ENCODE peak calls at places on chromosomes 2 and 18, in five cellular contexts. A is DND-41, V is HCT116, D is neural progenitor cell, E is astrocyte. R is an unnamed sample.

GRCh38 chr2:158457092-158457825 is 507 bp downstream of the PKP4 start:
- DNase-seq in E (peak), D (peak), A (peak), V (no peak), R (peak)

GRCh38 chr18:12408247-12408869 is 629 bp downstream of the PRELID3A start:
- DNase-seq in V (no peak), E (peak), A (no peak), D (no peak), R (peak)

GRCh38 chr2:239150125-239151011 is 250.5 kb downstream of the HDAC4 start:
- DNase-seq in D (no peak), E (no peak), V (no peak), A (no peak), R (no peak)

GRCh38 chr2:166246901-166247300 is 119.1 kb upstream of the SCN1A start:
- DNase-seq in A (no peak), D (no peak), V (no peak), E (no peak), R (peak)

GRCh38 chr18:25229080-25229479 is 122.9 kb downstream of the ZNF521 start:
- DNase-seq in V (no peak), E (peak), D (no peak), A (no peak), R (peak)

GRCh38 chr2:11758639-11759038 is 12.2 kb downstream of the LPIN1 start:
- DNase-seq in D (no peak), V (no peak), A (no peak), E (no peak), R (no peak)

GRCh38 chr18:79664525-79665125 is 15.0 kb upstream of the CTDP1 start:
- DNase-seq in D (no peak), A (no peak), E (peak), V (no peak), R (peak)

GRCh38 chr2:196390243-196391148 is 219.1 kb upstream of the STK17B start:
- DNase-seq in D (no peak), A (no peak), V (no peak), E (peak), R (peak)

GRCh38 chr2:147096671-147097070 is 748.2 kb upstream of the ACVR2A start:
- DNase-seq in E (no peak), A (no peak), V (no peak), D (no peak), R (no peak)

GRCh38 chr2:222864296-222864695 is 3.5 kb downstream of the ACSL3 start:
- DNase-seq in A (no peak), E (peak), D (peak), V (no peak), R (peak)

GRCh38 chr2:10924441-10924840 is 12.7 kb downstream of the KCNF1 start:
- DNase-seq in A (no peak), D (no peak), E (no peak), V (no peak), R (no peak)

GRCh38 chr2:205387350-205388045 is 294.8 kb upstream of the NRP2 start:
- DNase-seq in D (no peak), A (no peak), E (no peak), V (no peak), R (no peak)

GRCh38 chr2:132366787-132367186 is 49.8 kb upstream of the GPR39 start:
- DNase-seq in D (no peak), E (no peak), V (no peak), A (no peak), R (no peak)

GRCh38 chr2:196925445-196925767 is 1.1 kb downstream of the PGAP1 start:
- DNase-seq in D (peak), V (no peak), E (peak), A (no peak), R (no peak)

GRCh38 chr2:72921088-72921851 is 4.0 kb downstream of the EMX1 start:
- DNase-seq in D (no peak), V (no peak), A (no peak), E (no peak), R (no peak)

GRCh38 chr2:70893186-70893585 is 42.5 kb upstream of the ATP6V1B1 start:
- DNase-seq in D (no peak), A (no peak), E (no peak), V (no peak), R (no peak)
- TF ChIP-seq EZH2 in D (peak), A (no peak), E (no peak), V (no peak), R (no peak)

DNA sequence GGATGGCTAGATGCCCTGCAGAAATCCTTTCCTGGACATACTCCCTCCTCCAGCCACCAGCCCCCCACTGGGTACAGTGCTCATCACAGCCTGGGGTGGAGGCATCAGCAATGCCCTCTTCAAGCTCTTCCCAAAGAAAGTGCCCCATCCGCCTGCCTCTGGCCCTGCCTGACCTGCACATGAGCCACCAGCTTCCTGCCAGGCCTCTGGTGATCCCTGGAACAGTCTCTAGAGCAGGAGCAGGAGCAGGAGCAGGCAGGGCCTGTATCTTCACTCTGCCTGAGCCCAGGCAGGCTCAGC is 54.1 kb upstream of the CAB39 start:
- DNase-seq in E (no peak), A (no peak), D (no peak), V (no peak), R (no peak)
- H3K9ac ChIP-seq in E (no peak), A (no peak), D (no peak), V (no peak), R (no peak)

GRCh38 chr2:203019142-203019541 is 4.5 kb downstream of the NBEAL1 start:
- DNase-seq in A (no peak), E (no peak), D (no peak), V (no peak), R (no peak)
- H3K4me3 ChIP-seq in A (no peak), E (peak), D (peak), V (no peak), R (peak)

DNA sequence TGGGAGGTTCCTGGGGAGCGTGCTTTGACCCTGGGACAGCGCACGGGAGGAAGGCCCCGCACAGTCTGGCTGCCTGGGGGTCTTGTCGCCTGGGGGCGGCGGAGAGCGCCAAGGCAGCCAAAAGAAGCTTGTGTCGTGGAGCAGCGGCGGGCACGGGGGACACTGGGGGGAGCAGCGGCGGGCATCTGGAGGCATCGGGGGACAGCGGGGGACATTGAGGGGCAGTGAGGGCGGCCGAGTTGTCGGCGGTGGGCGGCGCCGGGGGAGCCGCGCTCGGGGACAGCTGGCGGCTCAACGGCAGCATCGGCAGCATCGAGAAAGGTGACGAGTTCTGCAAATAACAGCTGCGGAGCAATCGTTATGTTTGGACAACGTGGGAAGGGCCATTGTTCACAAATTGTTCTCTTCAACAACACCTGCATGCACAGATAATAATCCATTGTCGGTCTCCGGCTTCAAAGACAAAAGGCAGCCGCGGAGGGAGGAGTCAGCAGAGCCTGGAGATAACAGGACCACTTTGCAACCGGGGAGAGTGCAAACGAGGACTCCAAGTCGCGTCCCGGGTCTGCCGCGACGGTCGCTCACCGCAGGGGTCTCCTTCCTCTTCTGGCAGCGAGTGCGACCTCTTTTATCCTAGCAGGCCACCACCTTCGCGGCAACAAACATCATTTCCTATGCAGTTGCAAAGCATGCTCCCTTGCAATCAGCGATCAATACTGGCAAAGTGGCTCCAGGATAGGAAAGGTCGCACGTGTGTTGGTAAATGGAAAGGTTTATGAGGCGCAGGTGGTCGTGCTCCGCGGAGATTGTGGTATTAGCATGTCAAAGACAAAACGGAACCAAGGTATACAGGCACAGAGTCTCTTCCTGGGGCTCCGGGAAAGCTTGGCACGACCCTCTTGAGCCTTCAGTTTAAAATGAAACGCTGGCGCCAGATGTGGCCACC is 132.3 kb upstream of the DLX2 start:
- DNase-seq in A (peak), V (no peak), E (no peak), D (peak), R (no peak)
- TF ChIP-seq EZH2 in A (peak), V (no peak), E (peak), D (peak), R (no peak)

GRCh38 chr2:6828299-6828584 is 37.5 kb downstream of the CMPK2 start:
- DNase-seq in D (peak), E (peak), A (no peak), V (peak), R (peak)
- H3K9ac ChIP-seq in D (no peak), E (no peak), A (no peak), V (no peak), R (no peak)

DNA sequence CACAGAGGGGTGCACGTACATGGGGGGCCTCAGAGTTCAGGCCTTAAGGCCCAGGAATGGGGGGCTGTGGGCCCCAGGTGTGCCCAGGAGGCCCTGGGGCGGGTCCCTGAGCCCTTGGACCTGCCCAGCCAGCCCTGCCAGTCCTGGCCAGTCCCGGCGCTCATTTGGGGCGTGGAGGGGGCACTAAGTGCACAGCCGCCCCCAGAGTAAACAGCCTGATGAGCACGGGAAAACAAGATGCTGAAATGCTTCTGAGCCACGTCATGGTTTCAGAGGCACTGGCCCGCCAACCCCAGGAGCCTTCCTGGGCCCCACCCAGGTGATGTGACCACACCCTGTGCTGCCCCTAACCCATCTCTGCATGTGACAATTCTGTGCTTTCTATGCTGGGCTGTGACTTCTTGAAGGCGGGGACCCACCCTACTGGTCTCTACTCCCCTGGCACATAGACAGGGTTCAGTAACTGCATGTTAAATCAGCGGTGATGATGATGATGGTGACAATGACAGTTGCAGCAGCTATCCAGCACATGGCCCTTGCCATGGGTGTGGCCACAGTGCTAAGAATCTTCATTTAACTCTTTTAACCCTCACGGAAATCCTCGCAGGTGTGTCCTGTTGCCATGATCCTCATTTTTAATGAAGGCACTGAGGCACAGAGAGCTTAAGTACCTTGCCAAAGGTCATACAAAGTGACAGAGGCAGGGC is 28.1 kb upstream of the ASPRV1 start:
- DNase-seq in D (no peak), V (no peak), A (no peak), E (no peak), R (no peak)
- H3K4me3 ChIP-seq in D (no peak), V (no peak), A (no peak), E (no peak), R (no peak)

DNA sequence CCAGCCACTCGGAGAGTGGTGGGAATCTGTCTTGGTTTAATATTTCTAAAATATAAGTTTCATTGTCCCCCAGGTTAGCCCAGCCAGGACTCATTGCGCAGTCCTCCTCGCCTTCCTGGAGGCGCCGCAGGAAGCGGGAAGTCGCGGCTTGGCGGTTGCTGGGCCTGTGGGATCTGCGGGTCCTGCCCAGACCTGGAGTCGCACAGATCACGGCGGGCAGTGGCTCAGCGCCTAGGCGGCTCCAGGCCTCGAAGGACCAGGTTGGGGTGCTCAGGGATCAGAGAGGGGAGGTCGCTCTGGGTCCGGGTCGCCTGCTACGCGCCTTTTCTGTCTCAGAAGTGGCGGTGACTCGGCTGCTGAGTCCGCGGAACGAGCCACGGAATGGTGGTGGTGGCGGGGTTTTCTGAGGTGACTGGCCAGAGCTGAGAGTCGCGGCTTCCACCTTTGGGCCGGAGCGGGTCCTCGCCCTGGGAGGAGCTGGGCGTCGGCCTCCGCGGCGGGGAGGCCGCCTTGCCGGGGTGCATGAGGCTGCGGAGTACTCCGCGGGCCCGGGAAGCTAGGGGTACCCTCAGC is 2.7 kb downstream of the HOXD3 start:
- DNase-seq in E (no peak), D (peak), V (no peak), A (no peak), R (no peak)
- TF ChIP-seq EZH2 in E (peak), D (peak), V (no peak), A (no peak), R (peak)

GRCh38 chr2:21330786-21331391 is 207.1 kb downstream of the TDRD15 start:
- DNase-seq in V (no peak), D (no peak), A (no peak), E (no peak), R (no peak)
- H3K9ac ChIP-seq in V (no peak), D (no peak), A (no peak), E (no peak), R (no peak)

R was measured in fibroblast of lung.